ENCODE peak calls at places on chromosome 7, in four cellular contexts. One of them, this sample, is unnamed. For H3K27me3, the result is how much of the 10 kb centered on the place peaks cover.

GRCh38 chr7:132160525-132161230 is 415.6 kb downstream of the PLXNA4 start:
- DNase-seq in H1: no peak
- DNase-seq in aorta: no peak
- DNase-seq in heart right ventricle: no peak
- DNase-seq in this sample: no peak

GRCh38 chr7:3461923-3462322 is 160.9 kb downstream of the SDK1 start:
- DNase-seq in H1: no peak
- DNase-seq in aorta: no peak
- DNase-seq in heart right ventricle: no peak
- DNase-seq in this sample: no peak

GRCh38 chr7:26630941-26631580 is 233.3 kb downstream of the SKAP2 start:
- DNase-seq in H1: no peak
- DNase-seq in aorta: no peak
- DNase-seq in heart right ventricle: no peak
- DNase-seq in this sample: no peak

GRCh38 chr7:103967401-103967800 is 22.1 kb downstream of the RELN start:
- DNase-seq in H1: no peak
- DNase-seq in aorta: no peak
- DNase-seq in heart right ventricle: no peak
- DNase-seq in this sample: no peak

GRCh38 chr7:146902728-146903127 is 786.1 kb downstream of the CNTNAP2 start:
- DNase-seq in H1: no peak
- DNase-seq in aorta: no peak
- DNase-seq in heart right ventricle: no peak
- DNase-seq in this sample: no peak

GRCh38 chr7:134690614-134691504 is 44.2 kb downstream of the BPGM start:
- DNase-seq in H1: no peak
- DNase-seq in aorta: no peak
- DNase-seq in heart right ventricle: no peak
- DNase-seq in this sample: no peak

GRCh38 chr7:66671034-66671433 is 42.4 kb downstream of the KCTD7 start:
- DNase-seq in H1: no peak
- DNase-seq in aorta: no peak
- DNase-seq in heart right ventricle: no peak
- DNase-seq in this sample: no peak

GRCh38 chr7:1531979-1532455 is 1.5 kb downstream of the MAFK start:
- DNase-seq in H1: no peak
- DNase-seq in aorta: no peak
- DNase-seq in heart right ventricle: peak
- DNase-seq in this sample: no peak

GRCh38 chr7:27046854-27047549 is 48.8 kb downstream of the HOXA1 start:
- DNase-seq in H1: no peak
- DNase-seq in aorta: no peak
- DNase-seq in heart right ventricle: no peak
- DNase-seq in this sample: no peak

GRCh38 chr7:54946764-54947163 is 72.1 kb upstream of the EGFR start:
- DNase-seq in H1: no peak
- DNase-seq in aorta: no peak
- DNase-seq in heart right ventricle: no peak
- DNase-seq in this sample: no peak

GRCh38 chr7:125462615-125463014 is 533.0 kb upstream of the POT1 start:
- DNase-seq in H1: no peak
- DNase-seq in aorta: no peak
- DNase-seq in heart right ventricle: no peak
- DNase-seq in this sample: no peak

GRCh38 chr7:36303202-36304098 is 86.2 kb upstream of the ANLN start:
- DNase-seq in H1: no peak
- DNase-seq in aorta: peak
- DNase-seq in heart right ventricle: peak
- DNase-seq in this sample: no peak

GRCh38 chr7:73429218-73429617 is 4.4 kb upstream of the FZD9 start:
- DNase-seq in H1: no peak
- DNase-seq in aorta: no peak
- DNase-seq in heart right ventricle: no peak
- DNase-seq in this sample: no peak

GRCh38 chr7:38630720-38631673 is at the start of gene AMPH:
- DNase-seq in H1: peak
- DNase-seq in aorta: peak
- DNase-seq in heart right ventricle: peak
- DNase-seq in this sample: peak

GRCh38 chr7:37942934-37943610 is 22.6 kb downstream of the EPDR1 start:
- DNase-seq in H1: no peak
- DNase-seq in aorta: peak
- DNase-seq in heart right ventricle: peak
- DNase-seq in this sample: peak

GRCh38 chr7:81690251-81690650 is 79.6 kb downstream of the HGF start:
- DNase-seq in H1: no peak
- DNase-seq in aorta: no peak
- DNase-seq in heart right ventricle: no peak
- DNase-seq in this sample: no peak

GRCh38 chr7:52504546-52504945 is 530.9 kb upstream of the POM121L12 start:
- DNase-seq in H1: no peak
- DNase-seq in aorta: no peak
- DNase-seq in heart right ventricle: no peak
- DNase-seq in this sample: no peak

GRCh38 chr7:129777195-129777844 is 165.8 kb downstream of the NRF1 start:
- DNase-seq in H1: no peak
- DNase-seq in aorta: no peak
- DNase-seq in heart right ventricle: no peak
- DNase-seq in this sample: no peak
- H3K27me3 ChIP-seq in H1: half or more
- H3K27me3 ChIP-seq in aorta: under half
- H3K27me3 ChIP-seq in heart right ventricle: half or more
- H3K27me3 ChIP-seq in this sample: under half

GRCh38 chr7:35261041-35261440 is 7.1 kb upstream of the TBX20 start:
- DNase-seq in H1: no peak
- DNase-seq in aorta: no peak
- DNase-seq in heart right ventricle: no peak
- DNase-seq in this sample: no peak
- H3K27me3 ChIP-seq in H1: half or more
- H3K27me3 ChIP-seq in aorta: under half
- H3K27me3 ChIP-seq in heart right ventricle: under half
- H3K27me3 ChIP-seq in this sample: under half

DNA sequence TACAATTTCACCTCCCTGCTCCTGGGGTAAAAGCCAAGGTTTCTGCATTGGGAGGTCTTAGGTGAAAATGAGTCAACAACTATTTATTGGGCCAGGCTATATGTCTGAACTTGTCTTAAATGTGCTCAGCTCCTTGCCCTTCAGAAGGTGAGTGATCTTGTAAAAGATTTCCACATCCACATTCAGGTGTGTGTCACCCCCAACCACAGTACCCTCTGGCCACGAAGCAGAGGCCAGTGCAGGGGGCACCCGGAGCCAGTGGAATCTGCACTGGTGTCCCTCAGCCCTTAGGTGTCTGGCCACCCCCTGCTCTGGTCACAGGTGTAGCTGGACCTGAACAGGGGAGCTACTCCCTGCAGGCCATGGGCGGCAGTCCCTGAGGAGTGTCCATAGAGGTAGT is 198.5 kb downstream of the PAXIP1 start:
- DNase-seq in H1: no peak
- DNase-seq in aorta: no peak
- DNase-seq in heart right ventricle: no peak
- DNase-seq in this sample: no peak
- H3K27me3 ChIP-seq in H1: under half
- H3K27me3 ChIP-seq in aorta: under half
- H3K27me3 ChIP-seq in heart right ventricle: under half
- H3K27me3 ChIP-seq in this sample: under half

DNA sequence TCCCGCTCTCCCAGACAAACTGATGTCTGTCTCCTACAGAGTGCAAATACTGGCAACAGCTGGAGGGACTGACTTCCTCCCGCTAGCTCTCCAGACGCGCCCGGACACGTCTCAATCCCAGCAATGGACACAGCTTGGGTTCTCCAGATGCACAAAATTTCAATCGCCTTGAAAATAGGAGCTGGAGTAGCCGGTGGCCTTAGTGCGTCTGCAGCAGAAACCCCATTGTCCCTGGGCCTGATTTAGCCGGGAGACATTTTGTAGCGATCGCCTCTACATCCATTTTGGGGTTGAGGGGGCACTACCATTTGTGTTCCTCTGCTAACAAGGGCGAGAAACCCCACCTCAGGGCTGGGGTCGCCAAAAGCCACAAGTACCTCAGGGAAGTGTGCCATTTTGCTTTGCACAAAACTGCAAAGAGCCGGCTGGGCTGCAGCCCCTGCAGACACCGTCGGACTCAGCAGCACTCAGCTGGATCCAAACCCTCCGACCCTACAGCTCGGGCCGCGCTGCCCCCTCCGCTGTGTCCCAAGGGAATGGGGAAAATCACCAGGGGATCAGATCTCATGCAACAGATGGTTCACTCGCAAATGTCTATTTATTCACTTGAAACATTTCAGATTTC is 5.9 kb downstream of the CPA2 start:
- DNase-seq in H1: no peak
- DNase-seq in aorta: no peak
- DNase-seq in heart right ventricle: no peak
- DNase-seq in this sample: peak
- H3K27me3 ChIP-seq in H1: under half
- H3K27me3 ChIP-seq in aorta: under half
- H3K27me3 ChIP-seq in heart right ventricle: under half
- H3K27me3 ChIP-seq in this sample: under half

DNA sequence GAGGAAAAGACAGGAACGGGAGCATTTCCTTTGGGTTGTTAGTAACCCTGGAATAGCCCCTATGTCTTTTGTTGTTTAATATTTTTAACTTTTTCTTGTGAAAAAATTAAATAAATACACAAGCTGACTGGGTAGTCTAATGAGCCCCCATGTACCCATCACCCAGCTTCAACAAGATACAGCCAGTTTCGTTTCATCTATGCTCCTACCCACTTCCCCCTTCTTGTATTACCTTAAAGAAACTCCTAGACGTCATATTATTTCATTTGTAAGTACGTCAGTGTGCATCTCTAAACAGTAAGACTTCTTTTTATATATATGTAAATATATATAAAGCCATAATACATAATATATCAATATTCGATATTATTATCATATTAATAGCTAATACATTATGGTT is 42.8 kb upstream of the NUB1 start:
- DNase-seq in H1: no peak
- DNase-seq in aorta: no peak
- DNase-seq in heart right ventricle: no peak
- DNase-seq in this sample: no peak
- H3K27me3 ChIP-seq in H1: under half
- H3K27me3 ChIP-seq in aorta: under half
- H3K27me3 ChIP-seq in heart right ventricle: under half
- H3K27me3 ChIP-seq in this sample: under half

This sample was measured in upper lobe of left lung.